ENCODE peak calls at places on chromosome 11, in seven cellular contexts. One of them, this sample, is unnamed.

GRCh38 chr11:73072935-73073481 is 69.1 kb downstream of the FCHSD2 start:
- DNase-seq in PC-3: peak; percentile 81
- DNase-seq in pancreas: no peak
- DNase-seq in fibroblast of mammary gland: peak; percentile 31
- DNase-seq in suprapubic skin: no peak
- DNase-seq in astrocyte of the spinal cord: peak; percentile 31
- DNase-seq in body of pancreas: peak; percentile 15
- DNase-seq in this sample: peak; percentile 54

GRCh38 chr11:72138821-72139390 is 3.4 kb downstream of the FOLR3 start:
- DNase-seq in PC-3: no peak
- DNase-seq in fibroblast of mammary gland: no peak
- DNase-seq in astrocyte of the spinal cord: no peak
- DNase-seq in pancreas: no peak
- DNase-seq in body of pancreas: no peak
- DNase-seq in suprapubic skin: no peak
- DNase-seq in this sample: no peak

GRCh38 chr11:9362393-9362863 is 22.0 kb upstream of the IPO7 start:
- DNase-seq in pancreas: no peak
- DNase-seq in fibroblast of mammary gland: no peak
- DNase-seq in PC-3: no peak
- DNase-seq in body of pancreas: no peak
- DNase-seq in suprapubic skin: no peak
- DNase-seq in astrocyte of the spinal cord: peak; percentile 19
- DNase-seq in this sample: no peak

GRCh38 chr11:66073669-66074068 is 3.6 kb downstream of the PACS1 start:
- DNase-seq in pancreas: no peak
- DNase-seq in fibroblast of mammary gland: no peak
- DNase-seq in PC-3: no peak
- DNase-seq in astrocyte of the spinal cord: no peak
- DNase-seq in body of pancreas: no peak
- DNase-seq in suprapubic skin: no peak
- DNase-seq in this sample: no peak

GRCh38 chr11:118109231-118109630 is 22.5 kb upstream of the SMIM35 start:
- DNase-seq in pancreas: no peak
- DNase-seq in body of pancreas: no peak
- DNase-seq in astrocyte of the spinal cord: no peak
- DNase-seq in suprapubic skin: no peak
- DNase-seq in fibroblast of mammary gland: peak; percentile 30
- DNase-seq in PC-3: peak; percentile 20
- DNase-seq in this sample: peak; percentile 32

GRCh38 chr11:46066335-46066734 is 54.9 kb downstream of the PHF21A start:
- DNase-seq in body of pancreas: no peak
- DNase-seq in fibroblast of mammary gland: no peak
- DNase-seq in suprapubic skin: no peak
- DNase-seq in PC-3: peak; percentile 20
- DNase-seq in pancreas: no peak
- DNase-seq in astrocyte of the spinal cord: no peak
- DNase-seq in this sample: no peak

GRCh38 chr11:108670381-108670930 is 5.6 kb downstream of the DDX10 start:
- DNase-seq in fibroblast of mammary gland: peak; percentile 42
- DNase-seq in pancreas: no peak
- DNase-seq in body of pancreas: no peak
- DNase-seq in suprapubic skin: no peak
- DNase-seq in astrocyte of the spinal cord: no peak
- DNase-seq in PC-3: no peak
- DNase-seq in this sample: no peak

GRCh38 chr11:9777525-9777924 is 113.6 kb downstream of the SWAP70 start:
- DNase-seq in PC-3: no peak
- DNase-seq in astrocyte of the spinal cord: no peak
- DNase-seq in pancreas: no peak
- DNase-seq in fibroblast of mammary gland: no peak
- DNase-seq in body of pancreas: no peak
- DNase-seq in suprapubic skin: no peak
- DNase-seq in this sample: no peak

GRCh38 chr11:44637477-44637876 is 72.0 kb downstream of the CD82 start:
- DNase-seq in pancreas: no peak
- DNase-seq in suprapubic skin: no peak
- DNase-seq in fibroblast of mammary gland: peak; percentile 18
- DNase-seq in astrocyte of the spinal cord: no peak
- DNase-seq in body of pancreas: no peak
- DNase-seq in PC-3: no peak
- DNase-seq in this sample: no peak

GRCh38 chr11:97990162-97990920 is 1030.4 kb upstream of the CNTN5 start:
- DNase-seq in suprapubic skin: no peak
- DNase-seq in body of pancreas: no peak
- DNase-seq in astrocyte of the spinal cord: peak; percentile 42
- DNase-seq in PC-3: peak; percentile 11
- DNase-seq in fibroblast of mammary gland: no peak
- DNase-seq in pancreas: no peak
- DNase-seq in this sample: peak; percentile 44

GRCh38 chr11:102422817-102423725 is 29.5 kb downstream of the TMEM123 start:
- DNase-seq in body of pancreas: no peak
- DNase-seq in astrocyte of the spinal cord: no peak
- DNase-seq in fibroblast of mammary gland: no peak
- DNase-seq in suprapubic skin: no peak
- DNase-seq in pancreas: no peak
- DNase-seq in PC-3: no peak
- DNase-seq in this sample: no peak

DNA sequence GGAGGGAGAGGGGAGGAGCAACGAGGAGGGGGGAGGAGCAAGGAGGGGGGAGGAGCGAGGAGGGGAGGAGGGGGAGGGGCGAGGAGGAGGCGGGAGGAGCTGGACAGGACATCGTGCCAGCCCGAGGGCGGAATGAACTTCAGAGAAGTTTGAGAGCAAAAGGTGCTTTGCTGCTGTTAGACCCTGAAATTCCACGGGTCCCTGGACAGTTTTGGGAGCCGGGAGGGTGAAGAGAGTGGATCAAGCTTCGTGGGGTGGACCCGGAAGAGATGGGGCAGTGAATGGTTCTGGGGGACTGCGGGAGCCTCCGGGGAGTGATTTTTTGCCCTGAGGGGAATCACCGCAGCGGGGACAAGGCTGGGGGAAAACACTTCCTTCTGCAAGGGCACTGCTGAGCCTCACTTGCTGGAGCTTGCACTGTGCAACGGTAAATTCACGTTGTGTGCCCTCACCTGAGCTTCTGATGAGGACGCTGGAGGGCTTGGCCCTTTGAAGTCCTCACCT is 10.7 kb upstream of the NLRP6 start:
- DNase-seq in pancreas: no peak
- DNase-seq in astrocyte of the spinal cord: no peak
- DNase-seq in suprapubic skin: no peak
- DNase-seq in body of pancreas: no peak
- DNase-seq in PC-3: peak; percentile 41
- DNase-seq in fibroblast of mammary gland: peak; percentile 16
- DNase-seq in this sample: no peak
- H3K4me3 ChIP-seq in pancreas: no peak overlapping the region
- H3K4me3 ChIP-seq in astrocyte of the spinal cord: no peak overlapping the region
- H3K4me3 ChIP-seq in suprapubic skin: peak overlapping the region; percentile 38
- H3K4me3 ChIP-seq in body of pancreas: no peak overlapping the region
- H3K4me3 ChIP-seq in PC-3: peak overlapping the region; percentile 58
- H3K4me3 ChIP-seq in fibroblast of mammary gland: no peak overlapping the region
- H3K4me3 ChIP-seq in this sample: no peak overlapping the region

DNA sequence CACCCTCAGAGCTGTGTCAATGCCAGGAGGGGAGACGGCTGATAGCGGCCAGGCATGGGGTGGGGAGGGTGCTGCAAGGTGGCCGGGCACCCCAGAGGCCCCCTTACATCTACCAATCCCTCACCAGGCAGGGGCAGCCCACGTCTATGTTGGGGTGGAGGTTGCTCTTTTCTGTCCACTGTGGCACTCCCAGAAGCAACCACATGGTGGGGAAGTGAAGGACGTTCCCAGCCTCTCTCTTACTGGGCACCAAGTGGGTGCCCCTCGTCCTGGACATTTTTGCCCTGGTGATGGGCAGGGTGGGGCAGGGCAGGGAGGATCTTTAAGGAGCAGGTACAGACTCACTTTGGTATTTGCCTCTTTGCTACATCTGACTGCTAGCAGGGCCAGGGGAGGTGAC is 47.5 kb downstream of the NECTIN1 start:
- DNase-seq in astrocyte of the spinal cord: no peak
- DNase-seq in pancreas: peak; percentile 29
- DNase-seq in PC-3: no peak
- DNase-seq in suprapubic skin: no peak
- DNase-seq in body of pancreas: no peak
- DNase-seq in fibroblast of mammary gland: no peak
- DNase-seq in this sample: no peak
- TF ChIP-seq CTCF in astrocyte of the spinal cord: peak; percentile 7
- TF ChIP-seq CTCF in pancreas: no peak
- TF ChIP-seq CTCF in PC-3: peak; percentile 31
- TF ChIP-seq CTCF in suprapubic skin: no peak
- TF ChIP-seq CTCF in body of pancreas: no peak
- TF ChIP-seq CTCF in fibroblast of mammary gland: no peak
- TF ChIP-seq CTCF in this sample: peak; percentile 36

GRCh38 chr11:27444801-27445215 is 27.8 kb downstream of the LGR4 start:
- DNase-seq in pancreas: no peak
- DNase-seq in suprapubic skin: no peak
- DNase-seq in fibroblast of mammary gland: no peak
- DNase-seq in astrocyte of the spinal cord: no peak
- DNase-seq in PC-3: peak; percentile 21
- DNase-seq in body of pancreas: no peak
- DNase-seq in this sample: no peak

GRCh38 chr11:27440090-27440489 is 32.5 kb downstream of the LGR4 start:
- DNase-seq in suprapubic skin: no peak
- DNase-seq in astrocyte of the spinal cord: no peak
- DNase-seq in pancreas: no peak
- DNase-seq in PC-3: no peak
- DNase-seq in fibroblast of mammary gland: no peak
- DNase-seq in body of pancreas: no peak
- DNase-seq in this sample: no peak

GRCh38 chr11:27447288-27447914 is 25.2 kb downstream of the LGR4 start:
- DNase-seq in PC-3: peak; percentile 69
- DNase-seq in pancreas: no peak
- DNase-seq in fibroblast of mammary gland: peak; percentile 28
- DNase-seq in suprapubic skin: no peak
- DNase-seq in body of pancreas: no peak
- DNase-seq in astrocyte of the spinal cord: no peak
- DNase-seq in this sample: peak; percentile 73

GRCh38 chr11:27443746-27444465 is 28.7 kb downstream of the LGR4 start:
- DNase-seq in PC-3: no peak
- DNase-seq in body of pancreas: no peak
- DNase-seq in pancreas: no peak
- DNase-seq in suprapubic skin: no peak
- DNase-seq in astrocyte of the spinal cord: no peak
- DNase-seq in fibroblast of mammary gland: no peak
- DNase-seq in this sample: no peak

GRCh38 chr11:27445625-27446024 is 27.0 kb downstream of the LGR4 start:
- DNase-seq in astrocyte of the spinal cord: no peak
- DNase-seq in fibroblast of mammary gland: no peak
- DNase-seq in PC-3: no peak
- DNase-seq in suprapubic skin: no peak
- DNase-seq in pancreas: no peak
- DNase-seq in body of pancreas: no peak
- DNase-seq in this sample: no peak
- H3K4me3 ChIP-seq in astrocyte of the spinal cord: no peak overlapping the region
- H3K4me3 ChIP-seq in fibroblast of mammary gland: no peak overlapping the region
- H3K4me3 ChIP-seq in PC-3: no peak overlapping the region
- H3K4me3 ChIP-seq in suprapubic skin: no peak overlapping the region
- H3K4me3 ChIP-seq in pancreas: no peak overlapping the region
- H3K4me3 ChIP-seq in body of pancreas: no peak overlapping the region
- H3K4me3 ChIP-seq in this sample: no peak overlapping the region

DNA sequence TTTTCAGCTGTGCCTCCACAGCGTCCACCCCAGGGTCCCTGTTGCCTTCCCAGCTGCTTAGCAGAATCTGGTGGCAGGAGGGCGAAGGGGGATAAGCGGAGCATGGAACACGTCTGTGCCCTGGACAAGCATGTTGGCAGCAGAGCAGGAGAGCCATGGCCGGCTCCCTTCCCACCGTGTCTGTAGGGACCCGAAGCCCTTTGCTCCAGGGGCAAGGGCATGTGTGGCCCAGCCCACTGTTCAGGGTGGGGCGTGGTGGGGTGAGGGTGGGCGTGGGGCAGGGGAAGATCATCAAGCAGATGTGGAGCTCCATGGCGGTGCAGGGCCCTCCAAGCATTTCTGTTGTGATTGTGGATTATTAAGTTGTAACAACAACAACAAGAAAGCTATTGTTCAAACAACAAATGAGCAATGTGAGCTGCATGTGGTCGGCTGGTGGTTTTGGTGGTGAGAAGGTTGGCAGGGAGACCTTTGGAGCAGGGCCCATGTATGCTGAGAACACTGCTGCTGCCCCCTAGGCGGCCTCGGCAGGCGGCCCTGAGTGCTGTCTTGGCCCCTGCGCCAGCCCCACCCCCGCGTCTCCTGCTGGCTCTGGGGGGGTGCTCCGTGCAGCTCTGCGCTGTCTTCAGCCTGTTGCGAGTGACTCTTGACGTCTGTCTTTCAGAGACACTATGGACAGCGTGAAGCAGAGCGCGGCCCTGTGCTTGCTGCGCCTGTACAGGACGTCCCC is 50.9 kb downstream of the AP2A2 start:
- DNase-seq in suprapubic skin: no peak
- DNase-seq in astrocyte of the spinal cord: peak; percentile 63
- DNase-seq in body of pancreas: no peak
- DNase-seq in PC-3: no peak
- DNase-seq in pancreas: no peak
- DNase-seq in fibroblast of mammary gland: peak; percentile 71
- DNase-seq in this sample: peak; percentile 42
- TF ChIP-seq CTCF in suprapubic skin: no peak
- TF ChIP-seq CTCF in astrocyte of the spinal cord: peak; percentile 36
- TF ChIP-seq CTCF in body of pancreas: no peak
- TF ChIP-seq CTCF in PC-3: no peak
- TF ChIP-seq CTCF in pancreas: no peak
- TF ChIP-seq CTCF in fibroblast of mammary gland: peak; percentile 24
- TF ChIP-seq CTCF in this sample: no peak